ENCODE peak calls at places on chromosomes 7 and 10, in six cellular contexts. U, R, B, Y, D and N are unnamed samples.

GRCh38 chr7:2024227-2024918 is 208.4 kb downstream of the MAD1L1 start:
- DNase-seq in Y (peak; percentile 30), R (no peak), D (peak; percentile 56), U (no peak), B (no peak), N (no peak)

GRCh38 chr7:75599244-75599771 is 107.2 kb downstream of the SPDYE5 start:
- DNase-seq in D (no peak), U (no peak), R (no peak), B (peak; percentile 66), Y (peak; percentile 92), N (no peak)

GRCh38 chr7:6284461-6285360 is 12.3 kb upstream of the CYTH3 start:
- DNase-seq in D (no peak), U (peak; percentile 90), Y (no peak), R (no peak), B (no peak), N (peak; percentile 81)

GRCh38 chr10:6204341-6205191 is 1.8 kb downstream of the PFKFB3 start:
- DNase-seq in D (no peak), Y (peak; percentile 54), U (peak; percentile 68), R (peak; percentile 94), B (peak; percentile 88), N (peak; percentile 77)

GRCh38 chr10:126062132-126063032 is 166.0 kb downstream of the FANK1 start:
- DNase-seq in B (no peak), Y (no peak), U (peak; percentile 95), R (peak; percentile 99), D (no peak), N (peak; percentile 73)

GRCh38 chr7:131625817-131626372 is 69.5 kb upstream of the PODXL start:
- DNase-seq in U (peak; percentile 93), B (peak; percentile 78), R (peak; percentile 98), D (no peak), Y (peak; percentile 56), N (peak; percentile 96)

GRCh38 chr10:24642921-24643678 is 80.6 kb downstream of the ARHGAP21 start:
- DNase-seq in B (peak; percentile 16), U (peak; percentile 88), Y (peak; percentile 60), R (peak; percentile 90), D (peak; percentile 70), N (peak; percentile 80)

GRCh38 chr10:6212806-6213205 is 10.1 kb downstream of the PFKFB3 start:
- DNase-seq in Y (no peak), B (no peak), R (no peak), D (no peak), U (no peak), N (no peak)

GRCh38 chr10:8279598-8279997 is 225.1 kb downstream of the GATA3 start:
- DNase-seq in Y (peak; percentile 38), B (no peak), D (no peak), R (peak; percentile 20), U (peak; percentile 58), N (peak; percentile 34)

GRCh38 chr10:48455055-48455391 is 148.5 kb downstream of the MAPK8 start:
- DNase-seq in D (no peak), B (no peak), Y (no peak), R (no peak), U (no peak), N (no peak)

GRCh38 chr10:96650958-96651357 is 64.1 kb upstream of the TM9SF3 start:
- DNase-seq in U (no peak), D (no peak), Y (no peak), B (no peak), R (no peak), N (no peak)

GRCh38 chr10:68231916-68232315 is at the start of gene ATOH7:
- DNase-seq in U (no peak), D (no peak), Y (no peak), R (no peak), B (peak; percentile 47), N (no peak)

GRCh38 chr7:19560111-19560883 is 148.5 kb downstream of the POLR1F start:
- DNase-seq in B (no peak), Y (no peak), U (peak; percentile 64), D (no peak), R (peak; percentile 84), N (no peak)

GRCh38 chr10:53572799-53573198 is 800.2 kb upstream of the MBL2 start:
- DNase-seq in U (no peak), B (no peak), D (no peak), R (no peak), Y (no peak), N (no peak)

GRCh38 chr7:55251911-55252310 is 113.2 kb upstream of the LANCL2 start:
- DNase-seq in D (no peak), R (no peak), B (no peak), U (no peak), Y (no peak), N (no peak)

GRCh38 chr7:24931787-24932186 is 48.2 kb downstream of the OSBPL3 start:
- DNase-seq in R (no peak), U (no peak), B (no peak), D (no peak), Y (no peak), N (no peak)

GRCh38 chr10:34581871-34582532 is 233.1 kb downstream of the PARD3 start:
- DNase-seq in U (peak; percentile 93), D (no peak), Y (no peak), R (peak; percentile 57), B (no peak), N (no peak)

GRCh38 chr10:93820434-93820833 is 62.7 kb downstream of the LGI1 start:
- DNase-seq in Y (no peak), D (no peak), B (no peak), U (peak; percentile 33), R (peak; percentile 13), N (no peak)

GRCh38 chr10:100186813-100187212 is 984 bp upstream of the ERLIN1 start:
- DNase-seq in Y (peak; percentile 17), B (peak; percentile 20), R (peak; percentile 19), D (peak; percentile 30), U (peak; percentile 11), N (no peak)

GRCh38 chr10:76582536-76582935 is 1055.1 kb downstream of the KCNMA1 start:
- DNase-seq in B (no peak), Y (no peak), D (no peak), R (peak; percentile 20), U (peak; percentile 36), N (no peak)

GRCh38 chr7:3416453-3416852 is 115.4 kb downstream of the SDK1 start:
- DNase-seq in D (no peak), B (no peak), Y (no peak), U (no peak), R (no peak), N (no peak)
- H3K36me3 ChIP-seq in D (no peaks in the 10 kb centered on the region), B (no peaks in the 10 kb centered on the region), Y (no peaks in the 10 kb centered on the region), U (no peaks in the 10 kb centered on the region), R (no peaks in the 10 kb centered on the region), N (no peaks in the 10 kb centered on the region)

DNA sequence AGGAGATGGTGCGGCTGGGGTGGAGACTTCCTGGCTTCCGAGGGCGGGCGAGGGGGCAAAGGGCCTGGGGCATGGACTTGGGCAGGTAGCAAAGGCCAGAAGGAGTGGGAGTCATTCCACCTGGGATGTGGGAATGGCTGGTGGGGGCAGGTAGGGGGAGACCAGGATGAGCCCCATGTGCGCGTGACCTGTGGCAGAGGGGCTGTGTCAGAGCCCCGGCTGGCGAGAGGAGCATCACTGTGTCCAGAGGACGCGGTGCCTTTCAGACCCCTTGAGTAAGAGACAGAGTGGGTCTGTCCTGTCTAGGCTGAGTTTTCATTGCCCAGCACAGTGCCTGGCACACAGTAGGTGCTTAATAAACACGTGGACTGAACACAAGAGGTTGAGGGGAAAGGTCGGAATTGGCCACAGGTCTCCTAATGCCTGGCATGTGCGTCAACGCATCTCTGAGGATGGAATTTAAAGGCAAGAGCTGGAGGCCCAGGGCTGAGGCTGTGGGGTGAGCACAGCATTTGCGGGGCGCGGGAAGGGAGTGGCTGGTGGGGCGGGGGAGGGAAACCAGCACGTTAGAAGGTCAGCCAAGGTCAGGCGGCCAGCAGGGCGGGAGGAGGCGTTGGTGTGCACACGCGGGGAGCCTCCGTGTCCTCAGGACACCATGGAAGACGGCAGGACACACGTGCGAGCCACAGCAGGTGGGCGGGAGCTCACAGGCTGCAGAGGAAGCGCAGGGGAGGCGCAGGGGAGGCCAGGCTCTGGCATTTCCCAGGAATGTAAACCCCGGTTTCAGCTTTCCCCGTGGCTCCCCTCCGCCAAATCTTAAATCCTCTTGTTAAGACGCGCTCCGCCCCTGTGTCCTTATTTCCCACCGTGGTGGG is 51.8 kb downstream of the CUX1 start:
- DNase-seq in B (peak; percentile 82), Y (no peak), D (no peak), U (no peak), R (no peak), N (no peak)
- H3F3A ChIP-seq in B (peaks cover 20% of the 10 kb centered on the region), Y (peaks cover 19% of the 10 kb centered on the region), D (no peaks in the 10 kb centered on the region), U (peaks cover 8% of the 10 kb centered on the region), R (no peaks in the 10 kb centered on the region), N (peaks cover 19% of the 10 kb centered on the region)

DNA sequence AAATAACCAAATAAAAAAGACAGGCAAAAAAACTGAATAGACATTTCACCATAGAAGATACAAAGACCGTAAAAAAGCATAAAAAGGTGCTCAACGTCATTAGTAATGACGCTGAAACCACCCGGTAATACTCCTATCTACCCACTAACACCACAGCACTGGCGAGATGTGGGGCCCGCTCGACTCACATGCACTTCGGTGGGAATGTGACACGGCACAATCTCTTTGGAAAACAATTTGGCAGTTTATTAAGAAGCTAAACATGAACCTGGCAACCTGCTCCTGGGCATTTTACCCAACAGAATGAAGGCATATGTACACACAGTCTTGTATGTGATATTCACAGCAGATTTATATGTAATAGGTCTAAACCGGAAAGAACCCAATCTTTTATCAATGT is 42.8 kb upstream of the NCAPG2 start:
- DNase-seq in B (no peak), D (no peak), Y (no peak), R (no peak), U (no peak), N (no peak)
- H3K36me3 ChIP-seq in B (no peaks in the 10 kb centered on the region), D (no peaks in the 10 kb centered on the region), Y (peaks cover 85% of the 10 kb centered on the region), R (peaks cover 36% of the 10 kb centered on the region), U (peaks cover 20% of the 10 kb centered on the region), N (peaks cover 57% of the 10 kb centered on the region)

DNA sequence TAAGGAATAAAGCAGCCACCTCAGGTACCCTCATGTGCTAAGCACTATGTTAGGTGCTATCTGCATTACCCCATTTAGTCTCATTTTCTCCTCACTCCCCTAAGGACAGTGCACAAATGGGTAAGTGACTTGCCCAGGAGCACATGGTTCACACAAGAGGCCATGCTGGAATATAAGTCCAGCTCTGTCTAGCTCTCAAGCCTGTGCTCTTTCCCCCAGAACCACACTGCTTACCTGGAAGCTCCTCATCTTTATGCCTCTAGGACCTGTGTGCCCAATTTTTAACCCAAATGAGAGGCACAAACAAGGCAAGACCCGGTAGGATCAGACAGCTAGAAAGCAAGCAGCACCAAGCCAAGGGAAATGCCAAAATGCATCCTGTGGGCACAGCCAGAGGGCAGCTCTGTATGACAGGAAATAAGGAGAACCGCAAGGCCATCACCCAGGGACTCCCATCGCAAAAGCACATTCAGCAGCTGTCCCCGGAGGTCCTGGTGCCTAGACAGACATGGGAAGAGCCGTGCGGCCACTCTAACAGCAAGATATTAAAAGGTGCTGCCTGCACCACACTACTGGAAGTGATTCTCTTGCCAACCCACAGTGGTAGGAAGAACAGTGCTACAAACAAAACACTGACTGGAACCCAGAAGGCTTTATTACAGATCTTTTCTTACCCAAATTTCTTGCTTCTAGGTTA is 88.1 kb downstream of the GSAP start:
- DNase-seq in D (no peak), U (peak; percentile 23), R (peak; percentile 40), Y (no peak), B (no peak), N (no peak)
- H3F3A ChIP-seq in D (peaks cover 18% of the 10 kb centered on the region), U (no peaks in the 10 kb centered on the region), R (peaks cover 25% of the 10 kb centered on the region), Y (no peaks in the 10 kb centered on the region), B (no peaks in the 10 kb centered on the region), N (no peaks in the 10 kb centered on the region)